ENCODE peak calls at places on chromosomes 6 and 20, in seven cellular contexts. X, V, E, O, Q, T and S are unnamed samples.

GRCh38 chr6:73565767-73566485 is 45.1 kb upstream of the EEF1A1 start:
- DNase-seq in X (peak), V (peak), E (no peak), O (no peak), Q (no peak), T (peak), S (peak)

GRCh38 chr6:131657630-131658111 is 20.6 kb downstream of the ENPP3 start:
- DNase-seq in X (no peak), V (no peak), E (no peak), O (no peak), Q (no peak), T (peak), S (no peak)

GRCh38 chr6:71236926-71237425 is 51.6 kb upstream of the OGFRL1 start:
- DNase-seq in X (no peak), V (no peak), E (no peak), O (no peak), Q (no peak), T (no peak), S (no peak)

GRCh38 chr20:49913399-49914047 is 1.8 kb downstream of the SPATA2 start:
- DNase-seq in X (no peak), V (no peak), E (no peak), O (no peak), Q (no peak), T (no peak), S (no peak)

GRCh38 chr6:169253745-169254238 is at the start of gene THBS2:
- DNase-seq in X (no peak), V (no peak), E (peak), O (no peak), Q (peak), T (peak), S (no peak)

GRCh38 chr20:35006009-35006408 is 50.3 kb downstream of the MYH7B start:
- DNase-seq in X (peak), V (no peak), E (no peak), O (no peak), Q (no peak), T (no peak), S (no peak)

GRCh38 chr20:35603695-35604443 is 11.8 kb upstream of the SPAG4 start:
- DNase-seq in X (no peak), V (no peak), E (no peak), O (no peak), Q (no peak), T (peak), S (no peak)

GRCh38 chr6:139925894-139926641 is 551.6 kb upstream of the CITED2 start:
- DNase-seq in X (no peak), V (no peak), E (peak), O (no peak), Q (peak), T (no peak), S (peak)

GRCh38 chr6:135481786-135482369 is 15.7 kb downstream of the AHI1 start:
- DNase-seq in X (no peak), V (no peak), E (no peak), O (no peak), Q (no peak), T (no peak), S (no peak)

GRCh38 chr20:31496761-31497295 is 17.4 kb upstream of the HM13 start:
- DNase-seq in X (no peak), V (no peak), E (no peak), O (no peak), Q (no peak), T (no peak), S (no peak)

GRCh38 chr6:37516076-37516919 is 16.6 kb upstream of the CCDC167 start:
- DNase-seq in X (peak), V (no peak), E (peak), O (peak), Q (no peak), T (peak), S (peak)

GRCh38 chr6:15796844-15797243 is 134.0 kb upstream of the DTNBP1 start:
- DNase-seq in X (no peak), V (no peak), E (no peak), O (no peak), Q (no peak), T (no peak), S (no peak)

GRCh38 chr6:157946865-157947532 is 34.7 kb upstream of the SYNJ2 start:
- DNase-seq in X (no peak), V (no peak), E (no peak), O (no peak), Q (no peak), T (no peak), S (peak)

GRCh38 chr20:51484141-51484815 is 58.2 kb downstream of the NFATC2 start:
- DNase-seq in X (no peak), V (no peak), E (no peak), O (no peak), Q (no peak), T (no peak), S (no peak)

GRCh38 chr20:52992632-52993031 is 20.5 kb downstream of the TSHZ2 start:
- DNase-seq in X (no peak), V (no peak), E (no peak), O (no peak), Q (no peak), T (peak), S (no peak)

GRCh38 chr6:165661416-165662001 is 1.5 kb downstream of the PDE10A start:
- DNase-seq in X (no peak), V (no peak), E (no peak), O (no peak), Q (no peak), T (peak), S (peak)

GRCh38 chr6:134442073-134442472 is 124.2 kb upstream of the SGK1 start:
- DNase-seq in X (no peak), V (no peak), E (no peak), O (no peak), Q (no peak), T (no peak), S (no peak)

GRCh38 chr6:43799671-43800623 is 29.9 kb downstream of the VEGFA start:
- DNase-seq in X (no peak), V (no peak), E (peak), O (no peak), Q (no peak), T (no peak), S (no peak)

GRCh38 chr6:51199272-51199671 is 380.6 kb downstream of the TFAP2B start:
- DNase-seq in X (no peak), V (no peak), E (no peak), O (no peak), Q (no peak), T (no peak), S (no peak)